ENCODE peak calls at places on chromosome 5, in seven cellular contexts. One of them, this sample, is unnamed.

GRCh38 chr5:90638878-90639277 is 80.3 kb downstream of the ADGRV1 start:
- DNase-seq in ovary: no peak
- DNase-seq in fibroblast of villous mesenchyme: no peak
- DNase-seq in cardiac muscle cell: no peak
- DNase-seq in CD8-positive, alpha-beta T cell: no peak
- DNase-seq in uterus: no peak
- DNase-seq in fibroblast of the aortic adventitia: no peak
- DNase-seq in this sample: no peak

GRCh38 chr5:122972877-122973276 is 63.6 kb downstream of the PPIC start:
- DNase-seq in CD8-positive, alpha-beta T cell: no peak
- DNase-seq in uterus: no peak
- DNase-seq in ovary: no peak
- DNase-seq in cardiac muscle cell: no peak
- DNase-seq in fibroblast of the aortic adventitia: peak; percentile 20
- DNase-seq in fibroblast of villous mesenchyme: peak; percentile 11
- DNase-seq in this sample: no peak

GRCh38 chr5:57817924-57818323 is 335.3 kb upstream of the ACTBL2 start:
- DNase-seq in fibroblast of the aortic adventitia: no peak
- DNase-seq in ovary: no peak
- DNase-seq in cardiac muscle cell: peak; percentile 21
- DNase-seq in uterus: no peak
- DNase-seq in CD8-positive, alpha-beta T cell: no peak
- DNase-seq in fibroblast of villous mesenchyme: no peak
- DNase-seq in this sample: no peak

GRCh38 chr5:171808951-171809350 is 23.3 kb downstream of the SMIM23 start:
- DNase-seq in ovary: no peak
- DNase-seq in cardiac muscle cell: no peak
- DNase-seq in fibroblast of the aortic adventitia: peak; percentile 61
- DNase-seq in CD8-positive, alpha-beta T cell: no peak
- DNase-seq in uterus: no peak
- DNase-seq in fibroblast of villous mesenchyme: no peak
- DNase-seq in this sample: no peak

GRCh38 chr5:32724526-32724925 is 13.4 kb downstream of the NPR3 start:
- DNase-seq in ovary: no peak
- DNase-seq in cardiac muscle cell: no peak
- DNase-seq in CD8-positive, alpha-beta T cell: no peak
- DNase-seq in uterus: no peak
- DNase-seq in fibroblast of the aortic adventitia: no peak
- DNase-seq in fibroblast of villous mesenchyme: no peak
- DNase-seq in this sample: no peak

GRCh38 chr5:135154961-135155360 is 120.9 kb upstream of the PITX1 start:
- DNase-seq in cardiac muscle cell: no peak
- DNase-seq in CD8-positive, alpha-beta T cell: no peak
- DNase-seq in fibroblast of the aortic adventitia: no peak
- DNase-seq in ovary: no peak
- DNase-seq in fibroblast of villous mesenchyme: no peak
- DNase-seq in uterus: no peak
- DNase-seq in this sample: no peak

GRCh38 chr5:153223376-153223775 is 267.1 kb upstream of the GRIA1 start:
- DNase-seq in fibroblast of the aortic adventitia: no peak
- DNase-seq in uterus: no peak
- DNase-seq in CD8-positive, alpha-beta T cell: no peak
- DNase-seq in cardiac muscle cell: peak; percentile 2
- DNase-seq in ovary: no peak
- DNase-seq in fibroblast of villous mesenchyme: no peak
- DNase-seq in this sample: no peak

GRCh38 chr5:98349251-98349989 is 424.0 kb upstream of the RGMB start:
- DNase-seq in cardiac muscle cell: peak; percentile 34
- DNase-seq in uterus: no peak
- DNase-seq in ovary: no peak
- DNase-seq in fibroblast of the aortic adventitia: peak; percentile 60
- DNase-seq in CD8-positive, alpha-beta T cell: no peak
- DNase-seq in fibroblast of villous mesenchyme: peak; percentile 37
- DNase-seq in this sample: no peak

GRCh38 chr5:138641547-138642298 is 66.5 kb upstream of the HSPA9 start:
- DNase-seq in fibroblast of villous mesenchyme: peak; percentile 69
- DNase-seq in uterus: peak; percentile 30
- DNase-seq in ovary: peak; percentile 51
- DNase-seq in CD8-positive, alpha-beta T cell: peak; percentile 50
- DNase-seq in cardiac muscle cell: peak; percentile 72
- DNase-seq in fibroblast of the aortic adventitia: peak; percentile 66
- DNase-seq in this sample: peak; percentile 74

GRCh38 chr5:132289097-132289496 is 5.1 kb upstream of the SLC22A4 start:
- DNase-seq in fibroblast of villous mesenchyme: peak; percentile 12
- DNase-seq in ovary: no peak
- DNase-seq in uterus: no peak
- DNase-seq in fibroblast of the aortic adventitia: peak; percentile 87
- DNase-seq in cardiac muscle cell: peak; percentile 57
- DNase-seq in CD8-positive, alpha-beta T cell: no peak
- DNase-seq in this sample: no peak

GRCh38 chr5:169649486-169649885 is 12.4 kb downstream of the DOCK2 start:
- DNase-seq in cardiac muscle cell: no peak
- DNase-seq in ovary: no peak
- DNase-seq in fibroblast of the aortic adventitia: no peak
- DNase-seq in fibroblast of villous mesenchyme: no peak
- DNase-seq in uterus: no peak
- DNase-seq in CD8-positive, alpha-beta T cell: no peak
- DNase-seq in this sample: no peak

GRCh38 chr5:134135091-134135655 is 20.7 kb downstream of the TCF7 start:
- DNase-seq in cardiac muscle cell: no peak
- DNase-seq in fibroblast of villous mesenchyme: no peak
- DNase-seq in uterus: no peak
- DNase-seq in CD8-positive, alpha-beta T cell: no peak
- DNase-seq in ovary: peak; percentile 4
- DNase-seq in fibroblast of the aortic adventitia: no peak
- DNase-seq in this sample: no peak

GRCh38 chr5:1785062-1785461 is 14.6 kb downstream of the MRPL36 start:
- DNase-seq in uterus: no peak
- DNase-seq in cardiac muscle cell: no peak
- DNase-seq in ovary: peak; percentile 12
- DNase-seq in CD8-positive, alpha-beta T cell: no peak
- DNase-seq in fibroblast of villous mesenchyme: no peak
- DNase-seq in fibroblast of the aortic adventitia: no peak
- DNase-seq in this sample: no peak

GRCh38 chr5:38189031-38189632 is 69.2 kb upstream of the EGFLAM start:
- DNase-seq in fibroblast of the aortic adventitia: no peak
- DNase-seq in uterus: no peak
- DNase-seq in CD8-positive, alpha-beta T cell: no peak
- DNase-seq in ovary: peak; percentile 43
- DNase-seq in fibroblast of villous mesenchyme: peak; percentile 56
- DNase-seq in cardiac muscle cell: no peak
- DNase-seq in this sample: no peak

GRCh38 chr5:74502479-74502950 is 138.0 kb downstream of the ENC1 start:
- DNase-seq in ovary: no peak
- DNase-seq in fibroblast of villous mesenchyme: no peak
- DNase-seq in uterus: no peak
- DNase-seq in fibroblast of the aortic adventitia: no peak
- DNase-seq in cardiac muscle cell: no peak
- DNase-seq in CD8-positive, alpha-beta T cell: no peak
- DNase-seq in this sample: peak; percentile 22

GRCh38 chr5:77638763-77639451 is 394 bp upstream of the OTP start:
- DNase-seq in cardiac muscle cell: no peak
- DNase-seq in ovary: no peak
- DNase-seq in uterus: no peak
- DNase-seq in fibroblast of the aortic adventitia: no peak
- DNase-seq in CD8-positive, alpha-beta T cell: no peak
- DNase-seq in fibroblast of villous mesenchyme: no peak
- DNase-seq in this sample: no peak

GRCh38 chr5:96902876-96903275 is 26.6 kb downstream of the ERAP2 start:
- DNase-seq in ovary: no peak
- DNase-seq in cardiac muscle cell: no peak
- DNase-seq in CD8-positive, alpha-beta T cell: no peak
- DNase-seq in fibroblast of the aortic adventitia: no peak
- DNase-seq in fibroblast of villous mesenchyme: no peak
- DNase-seq in uterus: no peak
- DNase-seq in this sample: no peak

GRCh38 chr5:448061-448765 is 5.2 kb downstream of the EXOC3 start:
- DNase-seq in CD8-positive, alpha-beta T cell: no peak
- DNase-seq in fibroblast of the aortic adventitia: no peak
- DNase-seq in uterus: no peak
- DNase-seq in fibroblast of villous mesenchyme: no peak
- DNase-seq in cardiac muscle cell: no peak
- DNase-seq in ovary: no peak
- DNase-seq in this sample: no peak

GRCh38 chr5:92885950-92886349 is 695.1 kb downstream of the NR2F1-AS1 start:
- DNase-seq in cardiac muscle cell: no peak
- DNase-seq in ovary: peak; percentile 55
- DNase-seq in uterus: no peak
- DNase-seq in CD8-positive, alpha-beta T cell: no peak
- DNase-seq in fibroblast of villous mesenchyme: no peak
- DNase-seq in fibroblast of the aortic adventitia: no peak
- DNase-seq in this sample: no peak

GRCh38 chr5:40841068-40841805 is at the start of gene CARD6:
- DNase-seq in fibroblast of the aortic adventitia: peak; percentile 71
- DNase-seq in CD8-positive, alpha-beta T cell: no peak
- DNase-seq in uterus: no peak
- DNase-seq in cardiac muscle cell: peak; percentile 62
- DNase-seq in ovary: no peak
- DNase-seq in fibroblast of villous mesenchyme: peak; percentile 78
- DNase-seq in this sample: no peak

GRCh38 chr5:170497311-170498038 is 6.3 kb upstream of the KCNIP1 start:
- DNase-seq in CD8-positive, alpha-beta T cell: no peak
- DNase-seq in fibroblast of villous mesenchyme: no peak
- DNase-seq in fibroblast of the aortic adventitia: no peak
- DNase-seq in cardiac muscle cell: peak; percentile 42
- DNase-seq in ovary: no peak
- DNase-seq in uterus: no peak
- DNase-seq in this sample: no peak

GRCh38 chr5:133644000-133644865 is 31.9 kb upstream of the FSTL4 start:
- DNase-seq in cardiac muscle cell: no peak
- DNase-seq in fibroblast of the aortic adventitia: no peak
- DNase-seq in ovary: no peak
- DNase-seq in uterus: no peak
- DNase-seq in fibroblast of villous mesenchyme: no peak
- DNase-seq in CD8-positive, alpha-beta T cell: no peak
- DNase-seq in this sample: no peak

GRCh38 chr5:178215263-178216002 is 11.1 kb downstream of the HNRNPAB start:
- DNase-seq in CD8-positive, alpha-beta T cell: no peak
- DNase-seq in fibroblast of villous mesenchyme: no peak
- DNase-seq in fibroblast of the aortic adventitia: no peak
- DNase-seq in cardiac muscle cell: no peak
- DNase-seq in uterus: no peak
- DNase-seq in ovary: no peak
- DNase-seq in this sample: no peak

GRCh38 chr5:151122828-151123227 is 34.8 kb downstream of the ANXA6 start:
- DNase-seq in fibroblast of villous mesenchyme: no peak
- DNase-seq in cardiac muscle cell: no peak
- DNase-seq in CD8-positive, alpha-beta T cell: no peak
- DNase-seq in uterus: no peak
- DNase-seq in ovary: no peak
- DNase-seq in fibroblast of the aortic adventitia: no peak
- DNase-seq in this sample: no peak

GRCh38 chr5:178230879-178231735 is 1.5 kb downstream of the PHYKPL start:
- DNase-seq in CD8-positive, alpha-beta T cell: no peak
- DNase-seq in uterus: no peak
- DNase-seq in fibroblast of villous mesenchyme: peak; percentile 55
- DNase-seq in cardiac muscle cell: peak; percentile 48
- DNase-seq in ovary: no peak
- DNase-seq in fibroblast of the aortic adventitia: peak; percentile 64
- DNase-seq in this sample: peak; percentile 51

GRCh38 chr5:73303139-73304079 is 130.4 kb downstream of the TMEM174 start:
- DNase-seq in uterus: no peak
- DNase-seq in fibroblast of the aortic adventitia: no peak
- DNase-seq in CD8-positive, alpha-beta T cell: no peak
- DNase-seq in ovary: no peak
- DNase-seq in cardiac muscle cell: no peak
- DNase-seq in fibroblast of villous mesenchyme: no peak
- DNase-seq in this sample: no peak
- H3K4me3 ChIP-seq in uterus: no peak overlapping the region
- H3K4me3 ChIP-seq in fibroblast of the aortic adventitia: no peak overlapping the region
- H3K4me3 ChIP-seq in CD8-positive, alpha-beta T cell: no peak overlapping the region
- H3K4me3 ChIP-seq in ovary: no peak overlapping the region
- H3K4me3 ChIP-seq in cardiac muscle cell: peak overlapping the region; percentile 20
- H3K4me3 ChIP-seq in fibroblast of villous mesenchyme: no peak overlapping the region
- H3K4me3 ChIP-seq in this sample: no peak overlapping the region

DNA sequence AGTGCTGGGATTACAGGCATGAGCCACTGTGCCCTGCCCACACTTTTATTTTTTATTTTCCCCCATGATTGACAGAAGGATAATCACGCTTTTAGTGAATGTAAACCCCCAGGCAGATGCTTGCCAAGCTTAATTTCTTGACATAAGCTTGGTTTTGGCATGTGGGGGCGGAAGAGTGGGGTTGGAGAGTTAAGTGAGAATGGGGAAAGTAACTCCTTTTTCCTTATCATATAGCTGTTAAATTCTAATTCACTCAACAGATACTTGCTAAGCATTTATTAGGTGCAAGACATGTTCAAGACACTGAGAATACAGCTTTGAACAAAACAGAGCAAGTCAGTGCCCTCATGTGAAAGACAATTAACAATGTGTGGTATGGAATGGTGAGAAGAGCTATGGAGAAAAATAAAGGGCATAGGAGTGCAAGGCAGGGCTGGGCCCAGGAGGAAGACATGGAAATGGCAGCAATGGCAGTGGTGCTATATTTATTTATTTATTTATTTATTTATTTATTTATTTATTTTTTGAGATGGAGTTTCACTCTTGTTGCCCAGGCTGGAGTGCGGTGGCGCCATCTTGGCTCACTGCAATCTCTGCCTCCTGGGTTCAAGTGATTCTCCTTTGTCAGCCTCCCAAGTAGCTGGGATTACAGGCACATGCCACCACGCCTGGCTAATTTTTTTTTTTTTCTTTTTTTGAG is 2.2 kb downstream of the SLC26A2 start:
- DNase-seq in CD8-positive, alpha-beta T cell: no peak
- DNase-seq in ovary: no peak
- DNase-seq in fibroblast of the aortic adventitia: no peak
- DNase-seq in fibroblast of villous mesenchyme: no peak
- DNase-seq in cardiac muscle cell: no peak
- DNase-seq in uterus: no peak
- DNase-seq in this sample: no peak
- H3K4me3 ChIP-seq in CD8-positive, alpha-beta T cell: no peak overlapping the region
- H3K4me3 ChIP-seq in ovary: no peak overlapping the region
- H3K4me3 ChIP-seq in fibroblast of the aortic adventitia: no peak overlapping the region
- H3K4me3 ChIP-seq in fibroblast of villous mesenchyme: no peak overlapping the region
- H3K4me3 ChIP-seq in cardiac muscle cell: no peak overlapping the region
- H3K4me3 ChIP-seq in uterus: no peak overlapping the region
- H3K4me3 ChIP-seq in this sample: no peak overlapping the region

GRCh38 chr5:65481171-65481575 is 547 bp downstream of the ADAMTS6 start:
- DNase-seq in uterus: no peak
- DNase-seq in fibroblast of villous mesenchyme: peak; percentile 26
- DNase-seq in CD8-positive, alpha-beta T cell: no peak
- DNase-seq in cardiac muscle cell: peak; percentile 20
- DNase-seq in fibroblast of the aortic adventitia: peak; percentile 48
- DNase-seq in ovary: no peak
- DNase-seq in this sample: no peak
- H3K4me3 ChIP-seq in uterus: peak overlapping the region; percentile 64
- H3K4me3 ChIP-seq in fibroblast of villous mesenchyme: peak overlapping the region; percentile 76
- H3K4me3 ChIP-seq in CD8-positive, alpha-beta T cell: peak overlapping the region; percentile 71
- H3K4me3 ChIP-seq in cardiac muscle cell: peak overlapping the region; percentile 48
- H3K4me3 ChIP-seq in fibroblast of the aortic adventitia: peak overlapping the region; percentile 73
- H3K4me3 ChIP-seq in ovary: peak overlapping the region; percentile 58
- H3K4me3 ChIP-seq in this sample: peak overlapping the region; percentile 54

DNA sequence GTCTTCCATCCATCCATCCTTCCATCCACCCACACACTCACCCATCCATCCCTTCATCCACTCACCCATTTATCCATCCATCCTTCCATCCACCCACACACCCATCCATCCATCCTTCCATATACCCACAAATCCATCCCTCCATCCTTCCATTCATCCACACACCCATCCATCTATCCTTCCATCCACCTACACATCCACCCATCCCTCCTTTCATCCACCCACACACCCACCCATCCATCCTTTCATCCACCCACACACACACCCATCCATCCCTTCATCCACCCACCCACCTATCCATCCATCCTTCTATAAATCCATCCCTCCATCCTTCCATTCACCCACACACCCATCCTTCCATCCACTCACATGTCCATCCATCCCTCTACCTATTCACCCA is 23.6 kb downstream of the DRD1 start:
- DNase-seq in cardiac muscle cell: no peak
- DNase-seq in CD8-positive, alpha-beta T cell: no peak
- DNase-seq in fibroblast of villous mesenchyme: no peak
- DNase-seq in ovary: no peak
- DNase-seq in fibroblast of the aortic adventitia: no peak
- DNase-seq in uterus: no peak
- DNase-seq in this sample: no peak
- H3K4me3 ChIP-seq in cardiac muscle cell: no peak overlapping the region
- H3K4me3 ChIP-seq in CD8-positive, alpha-beta T cell: no peak overlapping the region
- H3K4me3 ChIP-seq in fibroblast of villous mesenchyme: no peak overlapping the region
- H3K4me3 ChIP-seq in ovary: no peak overlapping the region
- H3K4me3 ChIP-seq in fibroblast of the aortic adventitia: no peak overlapping the region
- H3K4me3 ChIP-seq in uterus: no peak overlapping the region
- H3K4me3 ChIP-seq in this sample: no peak overlapping the region